ENCODE peak calls at places on chromosomes 7 and 10, in four cellular contexts. U is stimulated activated naive B cell treated with anti-CD40 and anti-IgM and Interleukin-4, amounts not matched to agents 10 μg/mL and 1 μg/mL and 100 μg/mL, for 72 hours; Y is Calu3; W is T-helper 1 cell. Z is an unnamed sample.

GRCh38 chr10:113035724-113036312 is 85.8 kb downstream of the TCF7L2 start:
- DNase-seq in U (no peak), Y (no peak), W (no peak), Z (no peak)

GRCh38 chr7:121604627-121605296 is 208.7 kb upstream of the FAM3C start:
- DNase-seq in U (no peak), Y (peak), W (no peak), Z (no peak)

GRCh38 chr7:391411-391951 is 101.5 kb downstream of the FOXL3 start:
- DNase-seq in U (no peak), Y (no peak), W (no peak), Z (no peak)

GRCh38 chr10:49435225-49435624 is 39.3 kb upstream of the DRGX start:
- DNase-seq in U (no peak), Y (no peak), W (no peak), Z (no peak)

GRCh38 chr7:77351539-77352004 is 64.6 kb downstream of the GSAP start:
- DNase-seq in U (peak), Y (no peak), W (peak), Z (peak)

GRCh38 chr10:51894752-51895151 is 195.4 kb upstream of the CSTF2T start:
- DNase-seq in U (no peak), Y (no peak), W (no peak), Z (no peak)

GRCh38 chr7:5422324-5423271 is 1.0 kb downstream of the TNRC18 start:
- DNase-seq in U (no peak), Y (peak), W (no peak), Z (no peak)

GRCh38 chr7:5382281-5383041 is 41.2 kb downstream of the TNRC18 start:
- DNase-seq in U (no peak), Y (no peak), W (no peak), Z (no peak)

GRCh38 chr7:84674236-84674913 is 479.8 kb upstream of the SEMA3A start:
- DNase-seq in U (no peak), Y (no peak), W (no peak), Z (no peak)

GRCh38 chr10:72097448-72098300 is 9.3 kb upstream of the SPOCK2 start:
- DNase-seq in U (no peak), Y (peak), W (no peak), Z (no peak)

GRCh38 chr10:36048236-36048635 is 406.1 kb upstream of the FZD8 start:
- DNase-seq in U (no peak), Y (no peak), W (no peak), Z (no peak)

GRCh38 chr7:14596421-14596820 is 306.1 kb downstream of the DGKB start:
- DNase-seq in U (no peak), Y (no peak), W (no peak), Z (no peak)

Z was measured in effector memory CD8-positive, alpha-beta T cell.